ENCODE peak calls at places on chromosomes 13 and 19, in eight cellular contexts. M is left lobe of liver; D is central memory CD4-positive, alpha-beta T cell; L is Right ventricle myocardium superior; W is stimulated activated CD8-positive, alpha-beta memory T cell treated with anti-CD3 and anti-CD28 coated beads, Interleukin-7, amount 100 ng/mL, for 1 hour; Y is GM23248; A is NCI-H2029 treated with DMSO at 0.1 percent for 48 hours; N is PC-3. G is an unnamed sample.
A peak's percentile ranks its signal among the peaks of the same experiment; 100 is the strongest.

GRCh38 chr13:44759723-44760360 is 183.7 kb upstream of the TSC22D1 start:
- DNase-seq in D (no peak), Y (no peak), L (no peak), W (no peak), A (peak; percentile 59), N (peak; percentile 51), M (no peak), G (peak; percentile 85)

GRCh38 chr19:2036424-2036823 is 14.6 kb downstream of the MKNK2 start:
- DNase-seq in W (no peak), M (no peak), L (no peak), N (no peak), Y (no peak), A (no peak), D (no peak), G (no peak)

GRCh38 chr13:98142427-98143156 is at the start of gene FARP1:
- DNase-seq in L (peak; percentile 84), M (peak; percentile 92), D (no peak), Y (peak; percentile 88), N (peak; percentile 79), A (peak; percentile 14), W (no peak), G (no peak)

GRCh38 chr13:53126803-53127202 is 98.2 kb downstream of the OLFM4 start:
- DNase-seq in D (no peak), M (no peak), L (peak; percentile 42), W (no peak), Y (peak; percentile 7), N (no peak), A (no peak), G (no peak)

GRCh38 chr13:33554919-33555791 is 262.8 kb upstream of the RFC3 start:
- DNase-seq in D (no peak), N (peak; percentile 21), L (no peak), M (no peak), A (no peak), Y (peak; percentile 16), W (no peak), G (no peak)

GRCh38 chr19:47036233-47036651 is 12.2 kb downstream of the TMEM160 start:
- DNase-seq in L (peak; percentile 54), Y (peak; percentile 46), N (peak; percentile 25), A (no peak), M (no peak), W (no peak), D (no peak), G (no peak)

GRCh38 chr13:90683711-90684131 is 663.8 kb upstream of the MIR17HG start:
- DNase-seq in M (no peak), Y (no peak), A (no peak), N (no peak), D (no peak), W (no peak), L (no peak), G (no peak)

GRCh38 chr19:47284324-47284899 is 9.7 kb downstream of the INAFM1 start:
- DNase-seq in L (no peak), D (peak; percentile 48), W (no peak), N (peak; percentile 71), A (peak; percentile 62), Y (peak; percentile 53), M (no peak), G (no peak)

GRCh38 chr13:44267966-44268365 is 105.7 kb upstream of the SERP2 start:
- DNase-seq in N (peak; percentile 91), D (no peak), Y (peak; percentile 85), L (no peak), A (no peak), M (no peak), W (no peak), G (no peak)

GRCh38 chr13:48892311-48892710 is 83.4 kb upstream of the FNDC3A start:
- DNase-seq in A (no peak), N (peak; percentile 86), L (no peak), D (no peak), M (no peak), W (no peak), Y (peak; percentile 95), G (no peak)

G was measured in LNCaP clone FGC.